ENCODE peak calls at places on chromosomes 12 and 14, in eight cellular contexts. K is mesothelial cell of epicardium; R is KG1; N is ACHN; U is activated CD4-positive, alpha-beta T cell treated with anti-CD3 and anti-CD28 coated beads, Interleukin-2, amount 50 U/mL, for 4 hours; Y is HTR-8/SVneo; I is GM13976; G is T-helper 9 cell. T is an unnamed sample.

GRCh38 chr14:27528328-27528727 is 930.5 kb upstream of the NOVA1 start:
- DNase-seq in K (no peak), R (peak), N (peak), U (no peak), Y (peak), I (no peak), G (no peak), T (no peak)

GRCh38 chr12:3046441-3047200 is 30.6 kb upstream of the TSPAN9 start:
- DNase-seq in K (no peak), R (no peak), N (no peak), U (no peak), Y (no peak), I (no peak), G (no peak), T (peak)

GRCh38 chr12:6466184-6466573 is 4.3 kb downstream of the VAMP1 start:
- DNase-seq in K (no peak), R (no peak), N (no peak), U (no peak), Y (no peak), I (no peak), G (no peak), T (no peak)

GRCh38 chr12:127083028-127083949 is 1183.7 kb upstream of the TMEM132C start:
- DNase-seq in K (no peak), R (peak), N (peak), U (no peak), Y (peak), I (peak), G (no peak), T (no peak)

GRCh38 chr12:107394693-107395092 is 290.9 kb upstream of the PWP1 start:
- DNase-seq in K (no peak), R (no peak), N (no peak), U (no peak), Y (no peak), I (peak), G (no peak), T (no peak)

GRCh38 chr12:12899530-12900380 is 8.4 kb downstream of the GPRC5A start:
- DNase-seq in K (no peak), R (no peak), N (peak), U (no peak), Y (no peak), I (peak), G (no peak), T (peak)

GRCh38 chr12:108683906-108684556 is 47.3 kb downstream of the CORO1C start:
- DNase-seq in K (no peak), R (no peak), N (no peak), U (no peak), Y (no peak), I (no peak), G (no peak), T (no peak)

GRCh38 chr14:37597538-37598084 is 2.2 kb downstream of the TTC6 start:
- DNase-seq in K (no peak), R (no peak), N (peak), U (no peak), Y (no peak), I (no peak), G (no peak), T (no peak)

GRCh38 chr12:82486524-82487235 is 128.4 kb downstream of the METTL25 start:
- DNase-seq in K (no peak), R (no peak), N (no peak), U (no peak), Y (no peak), I (no peak), G (no peak), T (no peak)